ENCODE peak calls at places on chromosome 2, in four cellular contexts. One of them, this sample, is unnamed.

GRCh38 chr2:224442092-224442999 is 40.4 kb upstream of the FAM124B start:
- DNase-seq in HTR-8/SVneo: no peak
- DNase-seq in EL: peak; percentile 22
- DNase-seq in LoVo: no peak
- DNase-seq in this sample: no peak

GRCh38 chr2:106032676-106033075 is 161.4 kb downstream of the UXS1 start:
- DNase-seq in HTR-8/SVneo: no peak
- DNase-seq in EL: no peak
- DNase-seq in LoVo: no peak
- DNase-seq in this sample: no peak

GRCh38 chr2:38074775-38075435 is 1.0 kb downstream of the CYP1B1 start:
- DNase-seq in HTR-8/SVneo: no peak
- DNase-seq in EL: no peak
- DNase-seq in LoVo: no peak
- DNase-seq in this sample: peak; percentile 15

GRCh38 chr2:10772868-10773215 is 39.7 kb downstream of the PDIA6 start:
- DNase-seq in HTR-8/SVneo: no peak
- DNase-seq in EL: no peak
- DNase-seq in LoVo: no peak
- DNase-seq in this sample: no peak

GRCh38 chr2:36578343-36579296 is 19.3 kb downstream of the FEZ2 start:
- DNase-seq in HTR-8/SVneo: no peak
- DNase-seq in EL: no peak
- DNase-seq in LoVo: peak; percentile 51
- DNase-seq in this sample: no peak

GRCh38 chr2:130825231-130825971 is 11.3 kb upstream of the ARHGEF4 start:
- DNase-seq in HTR-8/SVneo: no peak
- DNase-seq in EL: no peak
- DNase-seq in LoVo: no peak
- DNase-seq in this sample: no peak

GRCh38 chr2:217289909-217290283 is 430.0 kb upstream of the TNP1 start:
- DNase-seq in HTR-8/SVneo: peak; percentile 51
- DNase-seq in EL: peak; percentile 68
- DNase-seq in LoVo: no peak
- DNase-seq in this sample: no peak

GRCh38 chr2:18267501-18267900 is 293.0 kb downstream of the RDH14 start:
- DNase-seq in HTR-8/SVneo: no peak
- DNase-seq in EL: no peak
- DNase-seq in LoVo: no peak
- DNase-seq in this sample: no peak

GRCh38 chr2:50863856-50864255 is 168.1 kb downstream of the NRXN1 start:
- DNase-seq in HTR-8/SVneo: no peak
- DNase-seq in EL: no peak
- DNase-seq in LoVo: no peak
- DNase-seq in this sample: no peak

GRCh38 chr2:107266555-107266954 is 380.6 kb upstream of the ST6GAL2 start:
- DNase-seq in HTR-8/SVneo: no peak
- DNase-seq in EL: no peak
- DNase-seq in LoVo: no peak
- DNase-seq in this sample: no peak